ENCODE peak calls at places on chromosomes 11 and 22, in four cellular contexts. A, K, B and E are unnamed samples.

GRCh38 chr11:47587039-47587675 is 679 bp downstream of the FAM180B start:
- DNase-seq in B (no peak), A (no peak), K (no peak), E (no peak)

GRCh38 chr11:70141490-70142014 is 61.5 kb upstream of the FADD start:
- DNase-seq in K (no peak), A (no peak), B (no peak), E (no peak)

GRCh38 chr11:118098996-118099837 is 12.5 kb upstream of the SMIM35 start:
- DNase-seq in A (no peak), B (no peak), K (no peak), E (no peak)

GRCh38 chr11:8252946-8253345 is 10.7 kb downstream of the LMO1 start:
- DNase-seq in K (no peak), B (no peak), A (no peak), E (no peak)

GRCh38 chr11:78112588-78113275 is 26.7 kb downstream of the ALG8 start:
- DNase-seq in A (no peak), K (no peak), B (no peak), E (no peak)

GRCh38 chr11:77879218-77879617 is 58.3 kb downstream of the AAMDC start:
- DNase-seq in K (no peak), A (peak; percentile 0), B (no peak), E (no peak)

GRCh38 chr11:111361874-111362273 is 17.2 kb downstream of the POU2AF1 start:
- DNase-seq in A (no peak), B (peak; percentile 49), K (peak; percentile 26), E (no peak)

GRCh38 chr22:50363411-50364194 is 20.5 kb downstream of the PPP6R2 start:
- DNase-seq in A (no peak), B (no peak), K (no peak), E (no peak)

GRCh38 chr22:19448076-19448607 is 631 bp upstream of the C22orf39 start:
- DNase-seq in B (no peak), A (no peak), K (peak; percentile 35), E (no peak)

GRCh38 chr11:106263527-106263926 is 186.1 kb downstream of the AASDHPPT start:
- DNase-seq in B (no peak), A (no peak), K (no peak), E (no peak)

GRCh38 chr22:38740116-38740723 is 15.6 kb downstream of the SUN2 start:
- DNase-seq in A (no peak), B (no peak), K (no peak), E (no peak)

GRCh38 chr22:32204211-32204855 is 540 bp downstream of the RFPL2 start:
- DNase-seq in K (no peak), B (no peak), A (peak; percentile 30), E (no peak)

GRCh38 chr11:33690290-33691050 is 10.2 kb downstream of the C11orf91 start:
- DNase-seq in B (peak; percentile 54), K (no peak), A (no peak), E (no peak)

GRCh38 chr11:70470127-70470526 is 71.8 kb downstream of the CTTN start:
- DNase-seq in A (no peak), K (no peak), B (no peak), E (no peak)

GRCh38 chr22:19713228-19713627 is 1.1 kb upstream of the SEPTIN5 start:
- DNase-seq in A (no peak), K (no peak), B (no peak), E (no peak)

GRCh38 chr11:121406291-121406690 is 45.8 kb upstream of the SORL1 start:
- DNase-seq in A (no peak), K (no peak), B (no peak), E (no peak)

GRCh38 chr11:59641156-59641555 is 25.6 kb upstream of the OSBP start:
- DNase-seq in K (no peak), B (no peak), A (no peak), E (no peak)

GRCh38 chr22:30984317-30984716 is 15.3 kb downstream of the TUG1 start:
- DNase-seq in A (no peak), B (no peak), K (no peak), E (no peak)

GRCh38 chr22:30982501-30982900 is 13.4 kb downstream of the TUG1 start:
- DNase-seq in K (no peak), A (no peak), B (no peak), E (no peak)

GRCh38 chr22:30979932-30980331 is 10.9 kb downstream of the TUG1 start:
- DNase-seq in K (no peak), B (no peak), A (no peak), E (no peak)

GRCh38 chr22:30978304-30978962 is 9.4 kb downstream of the TUG1 start:
- DNase-seq in A (no peak), B (no peak), K (no peak), E (no peak)
- H3K9me3 ChIP-seq in A (no peaks in the 10 kb centered on the region), B (no peaks in the 10 kb centered on the region), K (peaks cover 3% of the 10 kb centered on the region), E (peaks cover 29% of the 10 kb centered on the region)

GRCh38 chr11:6682591-6682935 is 577 bp downstream of the MRPL17 start:
- DNase-seq in B (no peak), A (no peak), K (no peak), E (no peak)

GRCh38 chr11:6686006-6686405 is 2.9 kb upstream of the MRPL17 start:
- DNase-seq in K (no peak), A (no peak), B (no peak), E (no peak)

GRCh38 chr11:6681949-6682348 is 1.2 kb downstream of the MRPL17 start:
- DNase-seq in K (no peak), B (no peak), A (no peak), E (no peak)

GRCh38 chr11:6681505-6681904 is 1.6 kb downstream of the MRPL17 start:
- DNase-seq in K (no peak), B (no peak), A (no peak), E (no peak)

DNA sequence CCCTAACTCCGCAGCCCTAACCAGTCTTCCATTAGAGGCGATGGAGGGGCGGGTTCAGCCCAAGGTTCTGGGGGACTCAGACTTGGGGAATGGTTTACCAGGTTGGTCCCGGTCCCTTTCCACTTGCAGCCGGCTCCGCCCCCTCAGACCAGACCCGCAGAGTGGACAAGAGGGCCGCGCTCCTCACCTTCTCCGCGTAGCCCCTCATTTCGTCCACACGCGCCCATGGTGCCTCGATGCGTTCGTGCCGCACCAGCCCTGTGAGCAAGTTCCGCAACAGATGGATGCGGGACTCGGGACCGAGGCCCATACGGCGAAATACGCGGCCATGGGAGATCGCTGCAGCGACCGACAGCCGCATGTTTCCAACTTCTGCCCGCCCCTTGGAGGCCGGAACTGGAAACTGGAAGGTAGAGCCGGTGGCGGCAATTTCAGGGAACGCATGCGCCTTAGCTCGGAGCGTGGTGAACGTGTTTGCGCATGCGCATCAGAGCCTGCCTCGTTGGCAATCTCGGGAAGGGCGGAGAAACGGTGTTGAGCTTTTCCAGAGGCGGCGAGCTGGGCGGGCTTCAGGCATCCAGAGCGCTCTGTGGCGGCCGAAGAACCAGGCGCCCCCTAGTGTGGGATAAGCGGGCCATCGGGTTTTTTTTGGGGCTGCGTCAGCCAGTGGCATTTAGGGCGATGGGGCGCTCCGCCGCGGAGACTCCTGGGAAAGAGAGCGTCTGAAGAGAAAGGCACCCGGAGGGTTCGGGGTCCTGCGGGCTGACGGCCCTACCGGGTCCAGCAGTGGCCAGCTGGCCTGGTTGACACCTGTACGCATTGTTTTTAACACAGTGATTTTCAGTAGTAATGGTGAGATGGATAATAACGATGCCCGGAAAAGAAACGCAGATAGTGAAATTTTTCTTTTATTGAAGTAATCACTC is at the start of gene MRPL17:
- DNase-seq in K (peak; percentile 99), B (peak; percentile 99), A (peak; percentile 100), E (peak; percentile 99)
- H3K9me3 ChIP-seq in K (no peaks in the 10 kb centered on the region), B (no peaks in the 10 kb centered on the region), A (no peaks in the 10 kb centered on the region), E (no peaks in the 10 kb centered on the region)

GRCh38 chr22:47465222-47465621 is 702.8 kb downstream of the TBC1D22A start:
- DNase-seq in A (no peak), K (peak; percentile 15), B (no peak), E (no peak)
- H3K9me3 ChIP-seq in A (no peaks in the 10 kb centered on the region), K (peaks cover 10% of the 10 kb centered on the region), B (no peaks in the 10 kb centered on the region), E (no peaks in the 10 kb centered on the region)

GRCh38 chr11:86435711-86436110 is 61.0 kb downstream of the CCDC81 start:
- DNase-seq in K (no peak), A (no peak), B (no peak), E (no peak)

GRCh38 chr11:86427441-86427840 is 52.8 kb downstream of the CCDC81 start:
- DNase-seq in B (no peak), A (no peak), K (no peak), E (no peak)

DNA sequence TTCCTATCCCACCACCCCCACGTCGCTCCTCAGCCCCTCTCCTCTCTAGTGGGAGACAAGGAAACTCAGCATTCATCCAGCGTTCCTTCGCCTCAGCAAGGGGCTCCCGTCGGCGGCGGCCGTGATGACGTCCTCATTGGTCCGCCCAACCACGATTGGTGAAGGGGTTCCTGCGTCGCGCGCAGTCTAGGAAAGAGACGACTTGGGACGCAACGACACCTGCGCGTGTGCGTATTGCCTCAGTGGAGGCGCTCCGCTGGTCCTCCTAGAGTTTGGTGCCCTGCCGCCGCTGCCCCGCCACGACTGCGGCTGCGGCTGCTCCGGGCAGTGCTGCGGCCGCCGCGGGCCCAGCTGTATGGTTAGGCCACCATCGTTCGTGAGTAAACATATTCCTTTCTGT is 56.6 kb downstream of the CCDC81 start:
- DNase-seq in K (no peak), B (peak; percentile 20), A (no peak), E (no peak)
- H3K9me3 ChIP-seq in K (no peaks in the 10 kb centered on the region), B (no peaks in the 10 kb centered on the region), A (no peaks in the 10 kb centered on the region), E (no peaks in the 10 kb centered on the region)

DNA sequence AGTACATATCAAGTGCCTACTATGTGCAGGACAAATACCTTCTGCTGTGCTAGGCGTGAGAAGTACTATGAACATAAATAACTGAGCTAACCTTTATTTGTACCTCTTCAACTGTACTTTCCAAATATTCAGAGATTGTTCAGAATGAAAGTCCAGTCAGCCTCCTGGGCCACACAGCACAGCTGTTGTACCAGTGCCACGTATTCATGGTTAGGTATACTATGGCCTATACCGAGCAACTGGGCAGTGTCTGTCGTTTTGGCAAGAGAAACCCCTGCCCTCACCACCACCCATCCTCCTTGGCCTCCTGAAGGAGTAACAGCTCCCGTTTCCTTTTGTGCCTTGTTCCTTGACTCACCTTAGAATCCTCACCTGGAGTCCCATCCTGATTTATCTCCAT is 53.0 kb downstream of the RASSF10 start:
- DNase-seq in B (no peak), K (no peak), A (no peak), E (no peak)
- H3K9me3 ChIP-seq in B (no peaks in the 10 kb centered on the region), K (no peaks in the 10 kb centered on the region), A (no peaks in the 10 kb centered on the region), E (no peaks in the 10 kb centered on the region)

GRCh38 chr22:48104786-48105185 is 1342.3 kb downstream of the TBC1D22A start:
- DNase-seq in K (no peak), A (no peak), B (no peak), E (no peak)

GRCh38 chr22:48104102-48104738 is 1341.8 kb downstream of the TBC1D22A start:
- DNase-seq in K (no peak), B (no peak), A (no peak), E (no peak)

GRCh38 chr22:48105254-48105653 is 1342.8 kb downstream of the TBC1D22A start:
- DNase-seq in A (no peak), K (no peak), B (no peak), E (no peak)

GRCh38 chr22:48106215-48106614 is 1343.8 kb downstream of the TBC1D22A start:
- DNase-seq in B (no peak), K (no peak), A (no peak), E (no peak)

GRCh38 chr22:48106715-48107259 is 1344.3 kb downstream of the TBC1D22A start:
- DNase-seq in K (no peak), B (no peak), A (no peak), E (no peak)
- H3K9me3 ChIP-seq in K (no peaks in the 10 kb centered on the region), B (no peaks in the 10 kb centered on the region), A (no peaks in the 10 kb centered on the region), E (no peaks in the 10 kb centered on the region)

DNA sequence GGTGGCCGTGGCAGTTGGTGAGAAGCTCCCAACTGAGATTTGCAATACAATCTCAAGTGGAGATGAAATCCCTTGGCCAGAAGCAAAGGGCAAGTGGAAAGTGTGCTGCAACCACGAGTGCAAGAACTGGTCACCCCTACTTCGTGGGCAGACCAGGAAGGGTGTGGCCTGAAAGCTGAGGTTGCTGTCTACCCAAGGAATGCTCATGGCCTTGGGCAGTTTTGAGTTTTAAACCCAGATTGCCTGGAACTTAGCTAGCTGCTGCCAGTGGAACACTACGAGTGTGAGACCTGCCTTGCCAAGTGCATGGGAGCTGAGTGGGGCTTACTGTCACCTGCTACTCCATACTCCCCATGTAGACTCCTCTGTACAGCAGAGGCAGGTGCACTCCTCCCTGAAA is 113.3 kb upstream of the FAT3 start:
- DNase-seq in A (no peak), K (no peak), B (no peak), E (no peak)
- H3K9me3 ChIP-seq in A (no peaks in the 10 kb centered on the region), K (no peaks in the 10 kb centered on the region), B (peaks cover 4% of the 10 kb centered on the region), E (no peaks in the 10 kb centered on the region)